ENCODE peak calls at places on chromosomes 2 and 18, in four cellular contexts. O, G, N and P are unnamed samples.

GRCh38 chr2:44155577-44156446 is 12.9 kb upstream of the PPM1B start:
- DNase-seq in N (peak; percentile 40), G (no peak), O (no peak), P (no peak)

GRCh38 chr2:127857494-127857818 is 499 bp downstream of the POLR2D start:
- DNase-seq in O (no peak), N (no peak), G (no peak), P (no peak)

GRCh38 chr2:97751752-97752151 is 38.4 kb downstream of the ZAP70 start:
- DNase-seq in O (no peak), N (peak; percentile 35), G (no peak), P (no peak)

GRCh38 chr2:65017335-65017734 is 28.1 kb downstream of the SLC1A4 start:
- DNase-seq in O (no peak), G (no peak), N (no peak), P (no peak)

GRCh38 chr2:10486091-10486490 is 38.0 kb upstream of the ODC1 start:
- DNase-seq in O (no peak), N (no peak), G (no peak), P (no peak)

GRCh38 chr2:111975053-111975552 is 76.7 kb downstream of the MERTK start:
- DNase-seq in O (no peak), G (no peak), N (peak; percentile 70), P (no peak)

GRCh38 chr2:216689397-216689796 is 6.0 kb downstream of the IGFBP5 start:
- DNase-seq in N (no peak), O (no peak), G (no peak), P (no peak)

GRCh38 chr2:69709290-69709689 is 32.6 kb upstream of the ANXA4 start:
- DNase-seq in O (no peak), G (no peak), N (no peak), P (no peak)

GRCh38 chr18:304887-305529 is 37.2 kb upstream of the THOC1 start:
- DNase-seq in O (no peak), G (no peak), N (no peak), P (no peak)

GRCh38 chr2:11814979-11815510 is 68.6 kb downstream of the LPIN1 start:
- DNase-seq in G (no peak), N (no peak), O (no peak), P (no peak)

GRCh38 chr18:67131498-67131897 is 385.0 kb downstream of the DSEL start:
- DNase-seq in G (no peak), N (no peak), O (no peak), P (no peak)

GRCh38 chr2:11867926-11868325 is 121.5 kb downstream of the LPIN1 start:
- DNase-seq in G (peak; percentile 21), N (no peak), O (no peak), P (no peak)

GRCh38 chr2:168736636-168737424 is 65.6 kb upstream of the NOSTRIN start:
- DNase-seq in G (no peak), N (no peak), O (no peak), P (no peak)

GRCh38 chr2:71736986-71737385 is 283.6 kb downstream of the DYSF start:
- DNase-seq in O (no peak), N (no peak), G (no peak), P (no peak)

GRCh38 chr2:159855153-159856140 is 57.4 kb upstream of the CD302 start:
- DNase-seq in N (peak; percentile 66), G (no peak), O (no peak), P (no peak)

GRCh38 chr2:226427538-226428307 is 371.9 kb downstream of the IRS1 start:
- DNase-seq in G (no peak), N (peak; percentile 73), O (no peak), P (no peak)

GRCh38 chr2:44172576-44172975 is 3.9 kb downstream of the PPM1B start:
- DNase-seq in N (no peak), O (no peak), G (no peak), P (no peak)

GRCh38 chr18:48575658-48576453 is 37.0 kb downstream of the CTIF start:
- DNase-seq in O (no peak), G (no peak), N (no peak), P (no peak)

GRCh38 chr18:79936641-79937040 is 14.8 kb downstream of the SLC66A2 start:
- DNase-seq in N (no peak), G (no peak), O (no peak), P (no peak)

GRCh38 chr18:47595816-47596501 is 334.5 kb downstream of the SMAD2 start:
- DNase-seq in G (no peak), N (no peak), O (no peak), P (no peak)

GRCh38 chr2:46320141-46320567 is 22.9 kb downstream of the EPAS1 start:
- DNase-seq in G (no peak), O (no peak), N (no peak), P (no peak)

GRCh38 chr2:43136011-43136799 is 90.2 kb downstream of the ZFP36L2 start:
- DNase-seq in G (no peak), O (no peak), N (no peak), P (no peak)

GRCh38 chr2:109166811-109167210 is 37.8 kb downstream of the SH3RF3 start:
- DNase-seq in O (no peak), G (no peak), N (peak; percentile 82), P (no peak)

GRCh38 chr2:42043789-42044394 is 3.9 kb upstream of the PKDCC start:
- DNase-seq in O (no peak), N (no peak), G (no peak), P (no peak)

GRCh38 chr2:11121099-11121822 is 34.0 kb upstream of the SLC66A3 start:
- DNase-seq in O (no peak), N (peak; percentile 17), G (no peak), P (no peak)

GRCh38 chr2:69798466-69798908 is 31.0 kb upstream of the GMCL1 start:
- DNase-seq in O (no peak), N (peak; percentile 33), G (no peak), P (no peak)

GRCh38 chr2:7026740-7027139 is 109.5 kb downstream of the RNF144A start:
- DNase-seq in N (no peak), G (peak; percentile 76), O (no peak), P (no peak)

GRCh38 chr2:233746475-233747282 is 13.4 kb upstream of the UGT1A1 start:
- DNase-seq in O (no peak), N (peak; percentile 14), G (no peak), P (no peak)

GRCh38 chr2:33236457-33236856 is 240.0 kb upstream of the RASGRP3 start:
- DNase-seq in G (no peak), N (peak; percentile 46), O (no peak), P (no peak)

GRCh38 chr2:201860541-201861154 is 54.3 kb downstream of the CDK15 start:
- DNase-seq in O (peak; percentile 15), N (peak; percentile 85), G (peak; percentile 8), P (no peak)

GRCh38 chr2:118050386-118050785 is 36.5 kb upstream of the CCDC93 start:
- DNase-seq in N (no peak), G (no peak), O (no peak), P (no peak)

GRCh38 chr2:129893244-129893643 is 86.2 kb upstream of the RAB6C start:
- DNase-seq in O (no peak), N (no peak), G (no peak), P (no peak)

GRCh38 chr2:47937677-47938076 is 31.4 kb upstream of the FBXO11 start:
- DNase-seq in N (no peak), O (no peak), G (no peak), P (no peak)